ENCODE peak calls at places on chromosomes 6 and 20, in five cellular contexts. G is sigmoid colon, Q is H1, Y is tibial nerve, E is suprapubic skin. D is an unnamed sample.
A peak's percentile ranks its signal among the peaks of the same experiment; 100 is the strongest.

GRCh38 chr20:5945963-5946362 is 4.4 kb downstream of the TRMT6 start:
- DNase-seq in G (no peak), Q (no peak), Y (no peak), E (no peak), D (no peak)

GRCh38 chr6:45086685-45087084 is 241.4 kb upstream of the RUNX2 start:
- DNase-seq in G (no peak), Q (no peak), Y (no peak), E (no peak), D (no peak)

GRCh38 chr6:145110109-145110508 is 625.2 kb downstream of the EPM2A start:
- DNase-seq in G (no peak), Q (no peak), Y (no peak), E (no peak), D (no peak)

GRCh38 chr6:119132211-119133004 is 53.9 kb upstream of the FAM184A start:
- DNase-seq in G (no peak), Q (no peak), Y (no peak), E (no peak), D (no peak)

GRCh38 chr20:14919473-14920157 is 582.2 kb upstream of the FLRT3 start:
- DNase-seq in G (no peak), Q (peak; percentile 49), Y (no peak), E (no peak), D (no peak)

GRCh38 chr20:32609993-32610896 is 25.1 kb upstream of the NOL4L start:
- DNase-seq in G (no peak), Q (no peak), Y (no peak), E (no peak), D (no peak)

GRCh38 chr6:30820196-30820595 is 64.1 kb upstream of the DDR1 start:
- DNase-seq in G (no peak), Q (no peak), Y (no peak), E (no peak), D (no peak)

GRCh38 chr6:43129434-43130194 is 41.5 kb upstream of the SRF start:
- DNase-seq in G (no peak), Q (no peak), Y (no peak), E (no peak), D (no peak)

GRCh38 chr6:79605968-79606764 is 25.0 kb upstream of the SH3BGRL2 start:
- DNase-seq in G (no peak), Q (no peak), Y (no peak), E (no peak), D (no peak)

GRCh38 chr6:76779068-76779467 is 684.2 kb downstream of the HTR1B start:
- DNase-seq in G (no peak), Q (no peak), Y (no peak), E (no peak), D (no peak)

GRCh38 chr6:162125659-162126058 is 601.9 kb downstream of the PRKN start:
- DNase-seq in G (no peak), Q (no peak), Y (no peak), E (no peak), D (no peak)

GRCh38 chr20:63855363-63856110 is 5.8 kb upstream of the ABHD16B start:
- DNase-seq in G (no peak), Q (no peak), Y (no peak), E (no peak), D (peak; percentile 69)
- TF ChIP-seq POLR2A in G (no peak), Q (no peak), Y (no peak), E (no peak), D (no peak)

DNA sequence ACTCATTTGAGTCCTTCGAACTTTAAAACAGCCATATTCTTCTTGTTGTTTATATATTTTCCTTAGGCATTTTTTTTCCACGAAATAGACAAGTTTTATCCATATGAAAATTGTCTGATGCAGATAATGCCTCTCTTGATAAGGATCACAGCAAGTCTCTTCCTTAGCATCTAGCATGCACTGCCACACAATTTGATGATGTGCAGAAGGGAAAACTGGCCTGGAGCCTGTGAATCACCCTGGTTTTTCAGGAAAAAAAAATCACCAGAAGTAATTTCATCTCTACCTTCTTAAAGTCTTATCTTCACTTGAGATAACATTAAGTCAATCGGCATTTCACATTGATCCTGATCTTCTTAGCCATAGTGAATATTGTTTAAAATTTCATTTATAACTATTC is 199.8 kb downstream of the TENT5A start:
- DNase-seq in G (no peak), Q (no peak), Y (no peak), E (no peak), D (no peak)
- TF ChIP-seq EP300 in G (no peak), Q (no peak), Y (no peak), E (no peak), D (no peak)

GRCh38 chr6:159728552-159728951 is 1.2 kb downstream of the WTAP start:
- DNase-seq in G (no peak), Q (no peak), Y (no peak), E (no peak), D (no peak)

GRCh38 chr6:159729598-159729997 is 2.3 kb downstream of the WTAP start:
- DNase-seq in G (no peak), Q (no peak), Y (no peak), E (no peak), D (no peak)

GRCh38 chr6:159726196-159726917 is 949 bp upstream of the WTAP start:
- DNase-seq in G (no peak), Q (no peak), Y (no peak), E (no peak), D (no peak)

GRCh38 chr6:159726918-159727716 is at the start of gene WTAP:
- DNase-seq in G (peak; percentile 98), Q (peak; percentile 82), Y (peak; percentile 89), E (peak; percentile 97), D (peak; percentile 98)

GRCh38 chr6:159727717-159728440 is 573 bp downstream of the WTAP start:
- DNase-seq in G (no peak), Q (no peak), Y (no peak), E (peak; percentile 79), D (no peak)
- H3K36me3 ChIP-seq in G (no peaks in the 10 kb centered on the region), Q (no peaks in the 10 kb centered on the region), Y (no peaks in the 10 kb centered on the region), E (no peaks in the 10 kb centered on the region), D (no peaks in the 10 kb centered on the region)

GRCh38 chr6:136766274-136766673 is 26.0 kb downstream of the MAP3K5 start:
- DNase-seq in G (no peak), Q (no peak), Y (no peak), E (no peak), D (no peak)

GRCh38 chr6:136764522-136764993 is 27.7 kb downstream of the MAP3K5 start:
- DNase-seq in G (no peak), Q (no peak), Y (no peak), E (no peak), D (no peak)

GRCh38 chr6:136763255-136763654 is 29.0 kb downstream of the MAP3K5 start:
- DNase-seq in G (no peak), Q (no peak), Y (no peak), E (no peak), D (no peak)

GRCh38 chr6:136762022-136762975 is 30.0 kb downstream of the MAP3K5 start:
- DNase-seq in G (no peak), Q (no peak), Y (no peak), E (no peak), D (no peak)

DNA sequence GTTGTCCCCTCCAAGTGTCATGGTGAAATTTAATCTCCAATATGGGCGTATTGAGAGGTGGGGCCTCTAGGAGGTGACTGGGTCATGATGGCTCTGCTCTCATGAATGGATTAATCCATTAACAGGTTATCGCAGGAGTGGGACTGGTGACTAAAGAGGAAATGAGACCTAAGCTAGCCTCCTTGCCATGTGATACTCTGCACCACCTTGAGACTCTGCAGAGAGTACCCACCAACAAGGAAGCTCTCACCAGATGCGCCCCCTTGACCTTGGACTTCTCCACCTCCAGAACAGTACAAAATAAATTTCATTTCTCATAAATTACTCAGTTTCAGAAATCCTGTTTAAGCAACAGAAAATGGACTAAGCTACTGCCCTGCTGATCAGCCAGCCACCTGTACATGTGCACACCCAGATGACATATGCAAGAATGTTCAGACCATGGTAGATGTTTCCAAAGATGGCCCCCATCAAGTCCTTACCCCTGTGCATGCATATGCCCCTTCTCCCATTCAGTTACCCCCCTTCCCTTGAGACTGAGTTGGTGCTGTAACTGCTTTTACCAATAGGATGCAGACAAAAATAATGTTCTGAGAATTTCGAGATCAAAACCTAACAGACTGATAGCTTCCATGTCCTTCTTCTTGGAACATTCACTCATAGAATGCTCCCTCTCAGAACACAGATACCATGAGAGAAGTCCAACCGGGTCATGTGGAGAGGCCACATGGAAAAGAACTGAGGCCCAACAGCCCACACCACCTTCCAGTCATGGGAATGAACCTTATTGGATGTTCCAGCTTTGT is 28.4 kb downstream of the MAP3K5 start:
- DNase-seq in G (no peak), Q (no peak), Y (no peak), E (no peak), D (no peak)
- TF ChIP-seq POLR2A in G (no peak), Q (no peak), Y (no peak), E (no peak), D (no peak)

D was measured in ovary.